ENCODE peak calls at places on chromosome 2, in four cellular contexts. J is GM23338, P is endothelial cell of umbilical vein, K is lower leg skin. G is an unnamed sample.

GRCh38 chr2:71504611-71505010 is 51.2 kb downstream of the DYSF start:
- DNase-seq in P (no peak), J (no peak), K (no peak), G (no peak)

GRCh38 chr2:171412571-171412970 is 21.2 kb downstream of the METTL8 start:
- DNase-seq in P (no peak), J (no peak), K (no peak), G (no peak)

GRCh38 chr2:237591379-237591881 is 896 bp upstream of the RAB17 start:
- DNase-seq in P (no peak), J (no peak), K (no peak), G (no peak)

GRCh38 chr2:207117668-207118067 is 48.1 kb downstream of the KLF7 start:
- DNase-seq in P (no peak), J (no peak), K (no peak), G (no peak)

GRCh38 chr2:110877031-110877827 is 144.9 kb downstream of the ACOXL start:
- DNase-seq in J (no peak), K (no peak), P (no peak), G (no peak)

GRCh38 chr2:35428548-35428947 is 927.0 kb upstream of the CRIM1 start:
- DNase-seq in P (peak; percentile 22), K (no peak), J (peak; percentile 85), G (peak; percentile 30)

GRCh38 chr2:225337183-225337582 is 62.3 kb upstream of the NYAP2 start:
- DNase-seq in K (no peak), J (peak; percentile 35), P (peak; percentile 23), G (no peak)

GRCh38 chr2:20822535-20823490 is at the start of gene LDAH:
- DNase-seq in P (peak; percentile 87), K (peak; percentile 98), J (peak; percentile 96), G (peak; percentile 49)

GRCh38 chr2:101383016-101383541 is 4.2 kb downstream of the CREG2 start:
- DNase-seq in P (no peak), K (no peak), J (no peak), G (no peak)

GRCh38 chr2:101382406-101382805 is 4.9 kb downstream of the CREG2 start:
- DNase-seq in P (peak; percentile 92), K (no peak), J (no peak), G (no peak)

GRCh38 chr2:101388232-101388631 is 929 bp upstream of the CREG2 start:
- DNase-seq in K (peak; percentile 72), P (no peak), J (no peak), G (no peak)

GRCh38 chr2:101386599-101387150 is 628 bp downstream of the CREG2 start:
- DNase-seq in K (peak; percentile 83), J (peak; percentile 49), P (no peak), G (no peak)

GRCh38 chr2:101387151-101387807 is at the start of gene CREG2:
- DNase-seq in P (peak; percentile 74), K (no peak), J (peak; percentile 85), G (peak; percentile 51)
- TF ChIP-seq CTCF in P (peak; percentile 53), K (no peak), J (peak; percentile 42), G (peak; percentile 51)

GRCh38 chr2:128263902-128264331 is 54.8 kb downstream of the HS6ST1 start:
- DNase-seq in K (peak; percentile 66), J (no peak), P (no peak), G (no peak)
- TF ChIP-seq CTCF in K (no peak), J (no peak), P (no peak), G (no peak)

DNA sequence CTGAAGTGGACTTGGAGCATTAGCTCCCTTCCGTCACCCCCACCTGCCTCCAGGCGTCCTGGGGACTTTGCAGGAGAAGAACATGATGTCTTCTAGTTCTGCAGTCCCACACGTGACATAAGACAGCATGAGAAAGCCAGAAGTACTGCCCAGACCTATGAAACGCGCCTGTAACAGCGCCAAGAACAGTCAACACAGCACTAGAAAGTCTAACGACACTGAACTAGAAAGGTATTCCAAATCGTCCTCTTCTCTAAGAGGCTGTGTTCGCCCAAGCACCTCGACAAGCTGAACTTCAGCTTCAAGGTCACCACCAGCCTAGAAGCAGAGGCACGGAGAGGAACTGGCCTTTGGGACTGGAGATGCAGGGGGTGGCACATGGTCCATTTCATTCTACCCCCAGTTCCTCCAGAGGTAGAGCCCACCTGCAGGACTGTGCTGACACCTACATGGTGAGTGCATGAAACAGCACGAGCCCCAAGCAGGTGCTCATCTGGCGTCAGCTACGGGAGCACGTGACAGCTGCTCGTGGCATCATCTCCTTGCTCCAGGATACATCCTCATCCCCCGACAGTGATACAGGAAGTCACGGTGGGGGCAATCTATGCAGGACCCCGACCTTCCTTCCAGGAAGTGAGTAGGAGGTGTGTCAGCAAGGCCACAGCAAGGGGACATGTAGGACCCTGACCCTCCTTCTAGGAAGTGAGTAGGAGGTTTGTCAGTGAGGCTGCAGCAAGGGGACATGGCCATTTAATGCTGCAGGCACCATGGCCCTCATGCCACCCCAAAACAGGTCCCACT is 3.7 kb downstream of the HDAC4 start:
- DNase-seq in J (peak; percentile 40), K (peak; percentile 76), P (no peak), G (peak; percentile 91)
- TF ChIP-seq CTCF in J (peak; percentile 22), K (no peak), P (no peak), G (peak; percentile 60)

GRCh38 chr2:65317841-65318240 is 90.2 kb downstream of the ACTR2 start:
- DNase-seq in P (no peak), J (no peak), K (no peak), G (no peak)

GRCh38 chr2:65316072-65316471 is 88.4 kb downstream of the ACTR2 start:
- DNase-seq in J (no peak), K (no peak), P (no peak), G (peak; percentile 77)

GRCh38 chr2:65319674-65320041 is 92.0 kb downstream of the ACTR2 start:
- DNase-seq in J (no peak), P (no peak), K (no peak), G (no peak)

GRCh38 chr2:65319080-65319673 is 91.5 kb downstream of the ACTR2 start:
- DNase-seq in K (no peak), J (no peak), P (no peak), G (no peak)

DNA sequence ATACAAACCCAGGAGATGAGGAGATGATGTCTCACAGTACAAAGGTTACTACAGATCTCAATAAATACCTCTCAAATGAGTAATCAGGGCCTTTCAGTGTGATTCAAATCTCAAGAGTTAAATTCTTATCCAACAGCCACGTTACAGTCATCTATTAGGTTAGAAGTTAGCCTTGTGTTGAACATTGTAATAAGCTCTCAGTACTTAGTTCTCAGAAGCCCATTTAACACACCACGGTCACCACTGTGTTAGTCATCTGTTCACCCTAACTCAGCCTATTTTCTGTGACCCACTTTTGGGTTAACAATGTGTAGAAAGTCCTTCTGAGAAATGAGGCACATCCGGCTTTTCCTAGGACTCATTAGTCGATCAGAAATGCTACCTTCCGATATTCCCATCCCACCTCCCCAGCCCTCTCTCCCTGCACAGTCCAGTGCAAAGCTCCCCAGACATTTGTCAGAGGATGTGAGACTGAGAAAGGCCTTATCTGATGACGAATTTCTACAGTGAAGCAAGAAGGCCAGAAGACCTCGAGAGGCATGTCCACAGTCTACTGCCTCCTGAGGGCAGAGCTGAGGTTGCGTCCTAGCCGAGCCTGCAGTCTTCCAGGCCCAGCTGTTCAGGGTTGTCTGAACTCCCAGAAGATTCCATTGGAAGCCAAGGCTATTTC is 92.5 kb downstream of the ACTR2 start:
- DNase-seq in J (peak; percentile 53), P (peak; percentile 17), K (no peak), G (no peak)
- TF ChIP-seq CTCF in J (peak; percentile 49), P (peak; percentile 26), K (no peak), G (no peak)

G was measured in LNCaP clone FGC.